ENCODE peak calls at places on chromosomes 12 and 14, in four cellular contexts. V, T, H and E are unnamed samples.

GRCh38 chr12:54301428-54302045 is 722 bp upstream of the NFE2 start:
- DNase-seq in V (no peak), T (no peak), H (no peak), E (no peak)

GRCh38 chr14:32203928-32204357 is 874 bp upstream of the RNU6-8 start:
- DNase-seq in V (no peak), H (no peak), T (no peak), E (no peak)

GRCh38 chr12:91562476-91562875 is 379.9 kb upstream of the DCN start:
- DNase-seq in V (no peak), H (no peak), T (peak), E (no peak)

GRCh38 chr14:104554088-104554607 is 25.4 kb upstream of the C14orf180 start:
- DNase-seq in H (no peak), V (peak), T (no peak), E (peak)

GRCh38 chr12:86134571-86134970 is 121.6 kb downstream of the MGAT4C start:
- DNase-seq in V (no peak), T (peak), H (no peak), E (no peak)

GRCh38 chr12:38995249-38995648 is 89.9 kb upstream of the CPNE8 start:
- DNase-seq in T (no peak), H (no peak), V (no peak), E (no peak)

GRCh38 chr14:81638656-81639055 is 105.0 kb upstream of the SEL1L start:
- DNase-seq in T (no peak), V (no peak), H (no peak), E (no peak)

GRCh38 chr12:105423921-105424320 is 93.4 kb downstream of the C12orf75 start:
- DNase-seq in V (no peak), T (no peak), H (no peak), E (no peak)

GRCh38 chr14:75132374-75133086 is 5.7 kb upstream of the NEK9 start:
- DNase-seq in H (peak), T (peak), V (no peak), E (no peak)

GRCh38 chr14:85310491-85311272 is 219.3 kb upstream of the FLRT2 start:
- DNase-seq in T (no peak), H (peak), V (no peak), E (no peak)

GRCh38 chr14:77031680-77032482 is 3.4 kb upstream of the IRF2BPL start:
- DNase-seq in H (peak), T (peak), V (no peak), E (no peak)

GRCh38 chr14:59354666-59355065 is 110.5 kb downstream of the GPR135 start:
- DNase-seq in V (no peak), T (peak), H (no peak), E (no peak)

GRCh38 chr14:91311284-91311662 is 66.8 kb upstream of the GPR68 start:
- DNase-seq in H (no peak), T (no peak), V (no peak), E (no peak)

GRCh38 chr14:105065280-105066228 is at the start of gene GPR132:
- DNase-seq in H (no peak), V (no peak), T (no peak), E (peak)

GRCh38 chr12:42446761-42447160 is 120.8 kb downstream of the PPHLN1 start:
- DNase-seq in V (no peak), T (no peak), H (peak), E (no peak)

GRCh38 chr12:105748806-105749600 is 389.8 kb downstream of the NUAK1 start:
- DNase-seq in T (peak), H (peak), V (no peak), E (no peak)

GRCh38 chr12:100156731-100157426 is 14.2 kb upstream of the BLTP3B start:
- DNase-seq in H (no peak), T (no peak), V (no peak), E (no peak)

GRCh38 chr12:1435456-1435855 is 158.9 kb downstream of the FBXL14 start:
- DNase-seq in T (peak), V (no peak), H (peak), E (no peak)

GRCh38 chr14:64507376-64508156 is 3.0 kb downstream of the ZBTB1 start:
- DNase-seq in T (peak), V (no peak), H (no peak), E (no peak)

GRCh38 chr14:74913986-74914573 is 9.0 kb downstream of the RPS6KL1 start:
- DNase-seq in H (peak), V (no peak), T (peak), E (peak)

GRCh38 chr14:90319634-90320541 is 11.9 kb downstream of the NRDE2 start:
- DNase-seq in H (no peak), T (no peak), V (no peak), E (no peak)

GRCh38 chr14:104364830-104365229 is 214.7 kb upstream of the C14orf180 start:
- DNase-seq in V (no peak), T (no peak), H (no peak), E (no peak)

GRCh38 chr14:101630056-101630960 is 69.0 kb downstream of the DIO3 start:
- DNase-seq in T (no peak), V (no peak), H (no peak), E (no peak)

GRCh38 chr12:52862023-52862422 is 13.2 kb upstream of the KRT78 start:
- DNase-seq in T (no peak), H (no peak), V (no peak), E (no peak)

GRCh38 chr12:122889658-122890561 is 6.0 kb downstream of the VPS37B start:
- DNase-seq in T (no peak), V (no peak), H (no peak), E (no peak)

GRCh38 chr12:124568431-124569374 is 1.3 kb upstream of the NCOR2 start:
- DNase-seq in T (peak), H (no peak), V (peak), E (peak)

GRCh38 chr14:93112891-93113677 is 2.6 kb downstream of the ITPK1 start:
- DNase-seq in T (peak), H (peak), V (peak), E (peak)

GRCh38 chr12:68565391-68565903 is 45.3 kb upstream of the RAP1B start:
- DNase-seq in V (no peak), H (peak), T (peak), E (no peak)

GRCh38 chr14:96105089-96105920 is 66.1 kb downstream of the C14orf132 start:
- DNase-seq in V (peak), H (no peak), T (no peak), E (no peak)

GRCh38 chr14:89621009-89621421 is 204.0 kb upstream of the FOXN3 start:
- DNase-seq in H (no peak), T (no peak), V (no peak), E (no peak)

GRCh38 chr12:6691473-6691872 is 2.3 kb upstream of the ZNF384 start:
- DNase-seq in T (peak), H (no peak), V (no peak), E (no peak)

GRCh38 chr12:6684609-6685008 is 4.6 kb downstream of the ZNF384 start:
- DNase-seq in T (peak), V (no peak), H (peak), E (no peak)

GRCh38 chr12:6689000-6689882 is at the start of gene ZNF384:
- DNase-seq in H (peak), T (peak), V (peak), E (peak)

GRCh38 chr12:6685814-6686213 is 3.4 kb downstream of the ZNF384 start:
- DNase-seq in H (no peak), T (no peak), V (no peak), E (no peak)

DNA sequence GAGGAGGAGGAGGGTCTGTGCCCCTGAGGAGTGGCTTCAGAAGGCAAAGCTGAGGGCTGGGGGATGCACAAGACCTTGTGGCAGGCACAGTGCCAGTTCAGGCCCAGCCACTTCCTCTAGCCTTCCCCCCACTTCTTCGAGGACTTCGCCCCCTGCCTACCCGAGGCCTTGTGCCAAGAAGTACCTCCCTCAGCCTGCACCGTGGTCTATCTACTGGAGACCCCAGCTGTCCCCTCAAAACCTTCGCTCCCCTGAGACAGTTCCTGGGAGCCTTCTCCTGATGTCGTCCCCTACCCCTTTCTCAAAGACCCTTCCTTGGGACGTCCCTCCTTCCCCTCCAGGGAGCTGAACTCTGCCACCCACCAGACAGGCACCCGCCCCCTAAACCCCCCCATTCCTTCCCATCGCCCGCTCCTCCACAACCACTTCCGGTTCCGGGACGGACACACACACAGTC is 604 bp downstream of the ZNF384 start:
- DNase-seq in V (peak), T (peak), H (no peak), E (peak)
- TF ChIP-seq POLR2A in V (no peak), T (no peak), H (no peak), E (no peak)

GRCh38 chr12:51393676-51394545 is 2.7 kb upstream of the GALNT6 start:
- DNase-seq in H (peak), V (no peak), T (peak), E (peak)

GRCh38 chr12:51391047-51391837 is at the start of gene GALNT6:
- DNase-seq in T (no peak), V (peak), H (peak), E (peak)

GRCh38 chr12:51395283-51396230 is 4.4 kb upstream of the GALNT6 start:
- DNase-seq in V (no peak), H (no peak), T (no peak), E (no peak)

GRCh38 chr12:51390457-51391046 is 654 bp downstream of the GALNT6 start:
- DNase-seq in V (no peak), T (no peak), H (no peak), E (no peak)

DNA sequence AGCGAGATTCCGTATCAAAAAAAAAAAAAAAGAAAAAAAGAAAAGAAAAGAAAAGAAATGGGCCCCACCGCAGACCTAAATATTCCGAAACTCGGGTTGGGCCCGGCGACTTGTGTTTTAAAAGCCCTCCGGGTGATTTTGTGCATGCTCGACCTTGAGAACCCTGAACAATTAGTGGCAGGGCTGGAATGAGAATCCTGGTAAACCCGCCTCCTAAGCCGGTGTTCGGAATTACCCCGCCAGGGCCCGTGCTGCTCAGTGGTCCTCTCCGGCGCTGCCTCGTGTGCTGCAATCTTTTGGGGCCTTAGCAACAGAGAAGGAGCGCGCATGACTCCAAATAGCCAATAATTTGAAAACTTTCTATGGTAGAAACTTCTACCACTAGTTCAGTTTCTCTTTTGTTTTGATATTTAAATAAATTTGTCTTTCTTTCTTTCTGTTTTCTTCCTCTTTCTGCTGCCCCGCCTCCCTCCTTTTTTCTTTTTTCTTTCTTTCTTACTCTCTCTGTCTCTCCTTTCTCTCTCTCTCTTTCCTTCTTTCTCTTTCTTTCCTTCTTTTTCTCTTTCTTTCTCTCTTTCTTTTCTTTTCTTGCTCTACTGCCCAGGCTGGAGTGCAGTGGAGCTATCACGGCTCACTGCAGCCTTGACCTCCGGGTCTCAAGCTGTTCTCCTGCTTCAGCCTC is 1.5 kb upstream of the GALNT6 start:
- DNase-seq in H (peak), T (no peak), V (no peak), E (no peak)
- TF ChIP-seq POLR2A in H (no peak), T (no peak), V (no peak), E (no peak)

GRCh38 chr12:65415826-65416225 is 137.3 kb downstream of the MSRB3 start:
- DNase-seq in T (peak), V (no peak), H (no peak), E (no peak)
- TF ChIP-seq POLR2A in T (no peak), V (no peak), H (no peak), E (no peak)

DNA sequence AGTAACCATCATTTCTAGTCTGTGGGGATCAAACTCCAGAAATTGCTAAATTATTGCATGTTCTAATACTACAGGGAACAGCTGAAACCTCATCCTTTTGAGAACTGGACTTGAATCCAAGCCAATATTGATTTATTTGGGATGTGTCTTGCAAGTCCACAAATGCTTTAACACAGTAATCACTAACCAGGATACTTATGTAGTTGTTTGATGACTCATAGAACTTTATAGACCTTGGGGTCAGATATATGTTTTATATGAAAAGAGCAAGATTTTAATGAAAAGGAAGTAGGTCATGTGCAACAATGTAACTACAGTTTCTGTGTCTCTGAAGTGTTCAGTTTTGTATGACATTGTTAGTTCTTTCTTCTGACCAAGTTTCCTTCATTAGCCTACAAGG is 352.1 kb downstream of the ZFP36L1 start:
- DNase-seq in V (no peak), H (peak), T (peak), E (no peak)
- TF ChIP-seq POLR2A in V (no peak), H (no peak), T (no peak), E (no peak)

DNA sequence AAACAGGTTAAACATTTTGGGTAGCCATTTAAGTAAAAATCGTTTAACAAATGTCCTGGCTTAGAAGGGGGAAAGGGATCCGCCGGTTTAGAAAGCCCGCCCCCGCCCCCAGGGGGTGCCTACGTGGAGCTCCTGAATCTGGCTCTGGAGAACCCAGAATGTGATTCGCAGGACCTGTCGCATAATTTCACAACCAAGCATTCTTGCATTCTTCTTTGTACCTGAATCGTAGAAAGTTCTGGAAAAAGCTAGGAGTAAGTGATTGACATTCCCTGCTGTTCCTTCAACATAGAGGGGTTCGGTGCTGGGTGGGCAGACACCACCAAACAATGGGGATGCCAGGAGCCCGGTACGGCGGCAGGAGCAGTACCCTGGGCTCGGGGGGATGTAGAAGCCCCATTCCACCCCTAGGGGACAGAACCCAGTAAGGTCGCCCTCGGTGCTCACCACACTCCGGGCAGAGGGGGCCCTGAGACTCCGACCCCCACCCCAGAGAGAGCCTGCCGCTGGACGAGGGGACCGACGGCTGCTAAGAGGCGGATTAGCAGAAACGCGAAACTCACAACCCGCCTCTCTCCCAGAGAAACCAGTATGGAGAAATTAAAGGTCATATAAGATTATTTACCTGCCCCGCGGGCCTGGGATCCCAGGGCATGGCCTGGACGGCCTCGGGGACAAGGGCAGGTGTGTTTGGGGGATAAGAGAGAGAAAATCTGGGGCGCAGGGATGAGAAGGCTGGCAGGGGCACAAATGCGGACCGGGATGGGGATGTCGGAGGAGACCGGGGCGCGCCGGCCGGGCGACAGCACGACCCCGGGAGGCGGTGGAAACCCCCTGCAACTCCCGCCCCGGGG is 547 bp downstream of the CSRP2 start:
- DNase-seq in H (peak), V (peak), T (no peak), E (peak)
- TF ChIP-seq POLR2A in H (no peak), V (no peak), T (no peak), E (no peak)